ENCODE peak calls at places on chromosome 13, in eight cellular contexts. One of them, this sample, is unnamed.

GRCh38 chr13:79237981-79238380 is 168.1 kb downstream of the RBM26 start:
- DNase-seq in NCI-H2081: no peak
- DNase-seq in adrenal gland: no peak
- DNase-seq in HS-27A: no peak
- DNase-seq in NCI-H1436: no peak
- DNase-seq in LoVo: no peak
- DNase-seq in RPMI8226: no peak
- DNase-seq in A172: no peak
- DNase-seq in this sample: no peak

GRCh38 chr13:31538067-31539042 is 201.0 kb upstream of the RXFP2 start:
- DNase-seq in NCI-H2081: peak
- DNase-seq in adrenal gland: no peak
- DNase-seq in HS-27A: peak
- DNase-seq in NCI-H1436: no peak
- DNase-seq in LoVo: peak
- DNase-seq in RPMI8226: peak
- DNase-seq in A172: peak
- DNase-seq in this sample: peak

GRCh38 chr13:26300140-26300539 is 46.2 kb downstream of the CDK8 start:
- DNase-seq in NCI-H2081: no peak
- DNase-seq in adrenal gland: peak
- DNase-seq in HS-27A: peak
- DNase-seq in NCI-H1436: no peak
- DNase-seq in LoVo: no peak
- DNase-seq in RPMI8226: no peak
- DNase-seq in A172: peak
- DNase-seq in this sample: no peak

GRCh38 chr13:51967482-51968446 is 43.5 kb downstream of the ATP7B start:
- DNase-seq in NCI-H2081: no peak
- DNase-seq in adrenal gland: no peak
- DNase-seq in HS-27A: no peak
- DNase-seq in NCI-H1436: no peak
- DNase-seq in LoVo: no peak
- DNase-seq in RPMI8226: no peak
- DNase-seq in A172: no peak
- DNase-seq in this sample: no peak

GRCh38 chr13:40464991-40465390 is 201.4 kb downstream of the FOXO1 start:
- DNase-seq in NCI-H2081: no peak
- DNase-seq in adrenal gland: no peak
- DNase-seq in HS-27A: no peak
- DNase-seq in NCI-H1436: no peak
- DNase-seq in LoVo: no peak
- DNase-seq in RPMI8226: no peak
- DNase-seq in A172: no peak
- DNase-seq in this sample: no peak

GRCh38 chr13:112697756-112698655 is 8.2 kb downstream of the ATP11A start:
- DNase-seq in NCI-H2081: no peak
- DNase-seq in adrenal gland: peak
- DNase-seq in HS-27A: no peak
- DNase-seq in NCI-H1436: no peak
- DNase-seq in LoVo: no peak
- DNase-seq in RPMI8226: no peak
- DNase-seq in A172: no peak
- DNase-seq in this sample: no peak

GRCh38 chr13:34942732-34943674 is 933 bp downstream of the NBEA start:
- DNase-seq in NCI-H2081: peak
- DNase-seq in adrenal gland: peak
- DNase-seq in HS-27A: no peak
- DNase-seq in NCI-H1436: no peak
- DNase-seq in LoVo: no peak
- DNase-seq in RPMI8226: peak
- DNase-seq in A172: peak
- DNase-seq in this sample: peak

GRCh38 chr13:96053003-96053703 is at the start of gene UGGT2:
- DNase-seq in NCI-H2081: peak
- DNase-seq in adrenal gland: peak
- DNase-seq in HS-27A: peak
- DNase-seq in NCI-H1436: peak
- DNase-seq in LoVo: peak
- DNase-seq in RPMI8226: peak
- DNase-seq in A172: peak
- DNase-seq in this sample: peak

GRCh38 chr13:99158846-99159245 is 41.8 kb upstream of the UBAC2 start:
- DNase-seq in NCI-H2081: no peak
- DNase-seq in adrenal gland: no peak
- DNase-seq in HS-27A: no peak
- DNase-seq in NCI-H1436: no peak
- DNase-seq in LoVo: no peak
- DNase-seq in RPMI8226: no peak
- DNase-seq in A172: no peak
- DNase-seq in this sample: no peak

GRCh38 chr13:41470187-41470586 is 12.8 kb downstream of the RGCC start:
- DNase-seq in NCI-H2081: no peak
- DNase-seq in adrenal gland: no peak
- DNase-seq in HS-27A: no peak
- DNase-seq in NCI-H1436: no peak
- DNase-seq in LoVo: no peak
- DNase-seq in RPMI8226: no peak
- DNase-seq in A172: no peak
- DNase-seq in this sample: no peak

GRCh38 chr13:43044720-43045301 is 21.4 kb downstream of the DNAJC15 start:
- DNase-seq in NCI-H2081: no peak
- DNase-seq in adrenal gland: no peak
- DNase-seq in HS-27A: no peak
- DNase-seq in NCI-H1436: no peak
- DNase-seq in LoVo: peak
- DNase-seq in RPMI8226: peak
- DNase-seq in A172: no peak
- DNase-seq in this sample: no peak

GRCh38 chr13:21762512-21762911 is 91.6 kb downstream of the FGF9 start:
- DNase-seq in NCI-H2081: no peak
- DNase-seq in adrenal gland: no peak
- DNase-seq in HS-27A: no peak
- DNase-seq in NCI-H1436: no peak
- DNase-seq in LoVo: no peak
- DNase-seq in RPMI8226: no peak
- DNase-seq in A172: no peak
- DNase-seq in this sample: no peak

GRCh38 chr13:31167490-31167889 is 5.8 kb upstream of the HSPH1 start:
- DNase-seq in NCI-H2081: no peak
- DNase-seq in adrenal gland: no peak
- DNase-seq in HS-27A: no peak
- DNase-seq in NCI-H1436: no peak
- DNase-seq in LoVo: peak
- DNase-seq in RPMI8226: no peak
- DNase-seq in A172: no peak
- DNase-seq in this sample: no peak

GRCh38 chr13:97716746-97717145 is 236.7 kb upstream of the IPO5 start:
- DNase-seq in NCI-H2081: no peak
- DNase-seq in adrenal gland: no peak
- DNase-seq in HS-27A: no peak
- DNase-seq in NCI-H1436: no peak
- DNase-seq in LoVo: no peak
- DNase-seq in RPMI8226: no peak
- DNase-seq in A172: no peak
- DNase-seq in this sample: no peak

GRCh38 chr13:31631071-31631470 is 108.3 kb upstream of the RXFP2 start:
- DNase-seq in NCI-H2081: no peak
- DNase-seq in adrenal gland: no peak
- DNase-seq in HS-27A: no peak
- DNase-seq in NCI-H1436: no peak
- DNase-seq in LoVo: no peak
- DNase-seq in RPMI8226: no peak
- DNase-seq in A172: peak
- DNase-seq in this sample: no peak

GRCh38 chr13:81714513-81714912 is 1373.6 kb upstream of the SPRY2 start:
- DNase-seq in NCI-H2081: no peak
- DNase-seq in adrenal gland: no peak
- DNase-seq in HS-27A: no peak
- DNase-seq in NCI-H1436: no peak
- DNase-seq in LoVo: no peak
- DNase-seq in RPMI8226: no peak
- DNase-seq in A172: no peak
- DNase-seq in this sample: no peak

GRCh38 chr13:111614009-111614408 is 293.6 kb downstream of the TEX29 start:
- DNase-seq in NCI-H2081: no peak
- DNase-seq in adrenal gland: no peak
- DNase-seq in HS-27A: no peak
- DNase-seq in NCI-H1436: no peak
- DNase-seq in LoVo: no peak
- DNase-seq in RPMI8226: no peak
- DNase-seq in A172: no peak
- DNase-seq in this sample: no peak

GRCh38 chr13:95660981-95661581 is 15.9 kb upstream of the DNAJC3 start:
- DNase-seq in NCI-H2081: peak
- DNase-seq in adrenal gland: peak
- DNase-seq in HS-27A: no peak
- DNase-seq in NCI-H1436: peak
- DNase-seq in LoVo: peak
- DNase-seq in RPMI8226: peak
- DNase-seq in A172: peak
- DNase-seq in this sample: peak

GRCh38 chr13:32837973-32838940 is 178.0 kb upstream of the KL start:
- DNase-seq in NCI-H2081: no peak
- DNase-seq in adrenal gland: no peak
- DNase-seq in HS-27A: no peak
- DNase-seq in NCI-H1436: no peak
- DNase-seq in LoVo: no peak
- DNase-seq in RPMI8226: no peak
- DNase-seq in A172: no peak
- DNase-seq in this sample: no peak

GRCh38 chr13:72643339-72643989 is 84.0 kb downstream of the MZT1 start:
- DNase-seq in NCI-H2081: peak
- DNase-seq in adrenal gland: peak
- DNase-seq in HS-27A: peak
- DNase-seq in NCI-H1436: peak
- DNase-seq in LoVo: peak
- DNase-seq in RPMI8226: peak
- DNase-seq in A172: peak
- DNase-seq in this sample: peak

GRCh38 chr13:51041126-51041525 is 69.9 kb downstream of the C13orf42 start:
- DNase-seq in NCI-H2081: no peak
- DNase-seq in adrenal gland: no peak
- DNase-seq in HS-27A: no peak
- DNase-seq in NCI-H1436: peak
- DNase-seq in LoVo: no peak
- DNase-seq in RPMI8226: no peak
- DNase-seq in A172: no peak
- DNase-seq in this sample: no peak

GRCh38 chr13:48578516-48579166 is 45.8 kb upstream of the RCBTB2 start:
- DNase-seq in NCI-H2081: no peak
- DNase-seq in adrenal gland: no peak
- DNase-seq in HS-27A: no peak
- DNase-seq in NCI-H1436: no peak
- DNase-seq in LoVo: no peak
- DNase-seq in RPMI8226: peak
- DNase-seq in A172: no peak
- DNase-seq in this sample: no peak

This sample was measured in Calu3.